ENCODE peak calls at places on chromosomes 11 and 22, in seven cellular contexts. I, K, T, B, F, Z and D are unnamed samples.

GRCh38 chr11:5690216-5690615 is 626 bp downstream of the TRIM22 start:
- DNase-seq in Z (peak), B (no peak), K (peak), I (no peak), F (no peak), T (no peak), D (no peak)

GRCh38 chr22:17748555-17749353 is 25.5 kb downstream of the BID start:
- DNase-seq in B (no peak), K (no peak), T (no peak), F (no peak), Z (no peak), I (peak), D (no peak)

GRCh38 chr22:45529966-45530575 is 27.4 kb downstream of the FBLN1 start:
- DNase-seq in T (no peak), K (peak), Z (no peak), I (no peak), B (no peak), F (no peak), D (no peak)

GRCh38 chr11:103800406-103801114 is 235.9 kb upstream of the DDI1 start:
- DNase-seq in Z (peak), K (no peak), F (no peak), B (no peak), I (peak), T (no peak), D (no peak)

GRCh38 chr11:113401718-113402117 is 14.1 kb downstream of the ANKK1 start:
- DNase-seq in I (no peak), K (no peak), F (no peak), Z (peak), B (no peak), T (no peak), D (no peak)

GRCh38 chr11:63535734-63536133 is 874 bp upstream of the PLAAT4 start:
- DNase-seq in B (peak), I (no peak), Z (no peak), T (no peak), K (no peak), F (no peak), D (no peak)

GRCh38 chr22:34111210-34111824 is 191.0 kb upstream of the LARGE1 start:
- DNase-seq in K (peak), B (no peak), T (peak), Z (peak), F (no peak), I (peak), D (peak)

GRCh38 chr11:88507771-88508557 is 170.4 kb upstream of the CTSC start:
- DNase-seq in T (no peak), Z (no peak), B (no peak), K (no peak), I (no peak), F (no peak), D (no peak)

GRCh38 chr11:69876013-69876412 is 56.8 kb upstream of the FGF3 start:
- DNase-seq in Z (no peak), T (no peak), I (no peak), B (no peak), K (no peak), F (no peak), D (peak)

GRCh38 chr11:26230021-26230420 is 101.9 kb upstream of the ANO3 start:
- DNase-seq in K (peak), F (no peak), I (no peak), T (no peak), Z (peak), B (no peak), D (no peak)

GRCh38 chr11:31940396-31941037 is 129.4 kb upstream of the PAX6 start:
- DNase-seq in Z (peak), B (no peak), T (no peak), I (no peak), K (peak), F (no peak), D (no peak)

GRCh38 chr11:34281256-34281655 is 76.6 kb downstream of the ABTB2 start:
- DNase-seq in B (no peak), F (no peak), K (no peak), T (no peak), Z (no peak), I (no peak), D (no peak)

GRCh38 chr11:122649133-122649532 is 6.4 kb upstream of the UBASH3B start:
- DNase-seq in T (no peak), K (no peak), B (no peak), F (no peak), I (no peak), Z (no peak), D (no peak)

GRCh38 chr11:57456960-57457642 is 3.2 kb upstream of the RTN4RL2 start:
- DNase-seq in T (peak), Z (peak), B (peak), F (peak), K (peak), I (peak), D (peak)

GRCh38 chr22:49580024-49580423 is 247.6 kb downstream of the BRD1 start:
- DNase-seq in F (no peak), Z (no peak), I (no peak), B (no peak), T (no peak), K (no peak), D (no peak)

GRCh38 chr11:64996710-64997380 is at the start of gene BATF2:
- DNase-seq in F (no peak), B (peak), I (peak), T (no peak), Z (peak), K (peak), D (peak)

GRCh38 chr11:28792856-28793255 is 684.7 kb downstream of the METTL15 start:
- DNase-seq in K (no peak), Z (no peak), F (no peak), I (no peak), B (no peak), T (no peak), D (no peak)

GRCh38 chr22:42357221-42357620 is 75.0 kb downstream of the NFAM1 start:
- DNase-seq in I (no peak), F (no peak), K (no peak), Z (no peak), B (no peak), T (no peak), D (no peak)

GRCh38 chr11:130478204-130478701 is 29.8 kb downstream of the ADAMTS15 start:
- DNase-seq in K (peak), Z (peak), I (no peak), F (no peak), B (peak), T (no peak), D (no peak)